ENCODE peak calls at places on chromosome 6, in ten cellular contexts. O is GM20000, B is caudate nucleus, Y is tibial artery, T is LHCN-M2, A is NCI-H774, P is KBM-7, Z is left kidney, R is left ventricle myocardium inferior, S is Right ventricle myocardium superior. G is an unnamed sample.

GRCh38 chr6:73704260-73704659 is 8.3 kb downstream of the CD109 start:
- DNase-seq in O (no peak), B (peak), Y (no peak), T (peak), A (no peak), P (no peak), Z (no peak), R (no peak), S (no peak), G (no peak)

GRCh38 chr6:37524025-37524647 is 24.4 kb upstream of the CCDC167 start:
- DNase-seq in O (no peak), B (no peak), Y (no peak), T (peak), A (no peak), P (no peak), Z (no peak), R (no peak), S (no peak), G (no peak)

GRCh38 chr6:142857609-142858195 is 87.3 kb downstream of the HIVEP2 start:
- DNase-seq in O (no peak), B (no peak), Y (no peak), T (no peak), A (no peak), P (no peak), Z (no peak), R (no peak), S (no peak), G (no peak)

GRCh38 chr6:23349521-23350147 is 776.4 kb upstream of the NRSN1 start:
- DNase-seq in O (no peak), B (no peak), Y (no peak), T (peak), A (peak), P (no peak), Z (peak), R (no peak), S (no peak), G (peak)

GRCh38 chr6:139754898-139755754 is 380.7 kb upstream of the CITED2 start:
- DNase-seq in O (no peak), B (no peak), Y (no peak), T (peak), A (no peak), P (no peak), Z (peak), R (no peak), S (no peak), G (no peak)

GRCh38 chr6:72042088-72042487 is 155.7 kb downstream of the RIMS1 start:
- DNase-seq in O (no peak), B (peak), Y (no peak), T (peak), A (no peak), P (no peak), Z (peak), R (no peak), S (no peak), G (peak)

GRCh38 chr6:132792510-132792909 is 5.9 kb downstream of the SLC18B1 start:
- DNase-seq in O (no peak), B (no peak), Y (no peak), T (no peak), A (no peak), P (no peak), Z (no peak), R (no peak), S (no peak), G (no peak)

GRCh38 chr6:37673436-37673835 is 24.2 kb downstream of the MDGA1 start:
- DNase-seq in O (no peak), B (no peak), Y (no peak), T (no peak), A (no peak), P (no peak), Z (peak), R (no peak), S (no peak), G (no peak)

GRCh38 chr6:147372806-147373205 is 135.7 kb upstream of the SAMD5 start:
- DNase-seq in O (no peak), B (no peak), Y (no peak), T (no peak), A (no peak), P (no peak), Z (no peak), R (no peak), S (no peak), G (no peak)

GRCh38 chr6:22248513-22249308 is 48.1 kb downstream of the PRL start:
- DNase-seq in O (no peak), B (no peak), Y (no peak), T (peak), A (no peak), P (no peak), Z (no peak), R (no peak), S (no peak), G (no peak)

GRCh38 chr6:36525346-36525745 is 21.9 kb downstream of the STK38 start:
- DNase-seq in O (no peak), B (no peak), Y (no peak), T (no peak), A (no peak), P (no peak), Z (no peak), R (no peak), S (no peak), G (no peak)

GRCh38 chr6:27139753-27140522 is 107.6 kb upstream of the PRSS16 start:
- DNase-seq in O (no peak), B (no peak), Y (no peak), T (no peak), A (no peak), P (peak), Z (peak), R (no peak), S (no peak), G (no peak)

GRCh38 chr6:123677897-123678296 is 41.1 kb upstream of the TRDN start:
- DNase-seq in O (no peak), B (no peak), Y (no peak), T (no peak), A (no peak), P (no peak), Z (no peak), R (no peak), S (no peak), G (no peak)

GRCh38 chr6:41942045-41942851 is 640 bp upstream of the CCND3 start:
- DNase-seq in O (no peak), B (no peak), Y (no peak), T (no peak), A (no peak), P (no peak), Z (no peak), R (no peak), S (no peak), G (no peak)

GRCh38 chr6:5175195-5175594 is 85.6 kb downstream of the LYRM4 start:
- DNase-seq in O (peak), B (peak), Y (no peak), T (peak), A (no peak), P (peak), Z (peak), R (no peak), S (no peak), G (no peak)

GRCh38 chr6:133610271-133610840 is 278.6 kb upstream of the TCF21 start:
- DNase-seq in O (no peak), B (no peak), Y (no peak), T (peak), A (no peak), P (no peak), Z (no peak), R (no peak), S (no peak), G (no peak)

GRCh38 chr6:158233214-158233795 is 65.2 kb downstream of the GTF2H5 start:
- DNase-seq in O (peak), B (no peak), Y (no peak), T (no peak), A (no peak), P (no peak), Z (peak), R (no peak), S (no peak), G (no peak)

GRCh38 chr6:135667694-135668455 is 170.3 kb upstream of the AHI1 start:
- DNase-seq in O (no peak), B (no peak), Y (no peak), T (peak), A (peak), P (no peak), Z (peak), R (peak), S (peak), G (peak)

GRCh38 chr6:1730882-1731281 is 121.2 kb downstream of the FOXC1 start:
- DNase-seq in O (no peak), B (no peak), Y (no peak), T (no peak), A (no peak), P (no peak), Z (no peak), R (no peak), S (no peak), G (no peak)

GRCh38 chr6:23410439-23410838 is 715.6 kb upstream of the NRSN1 start:
- DNase-seq in O (no peak), B (no peak), Y (no peak), T (no peak), A (no peak), P (no peak), Z (no peak), R (no peak), S (no peak), G (no peak)

G was measured in NCI-H748 treated with DMSO at 0.1 percent for 48 hours.